ENCODE peak calls at places on chromosomes 16 and 17, in seven cellular contexts. B, M, L, Q, I, S and P are unnamed samples. For H3K36me3, the result is how much of the 10 kb centered on the place peaks cover.

GRCh38 chr17:732788-733720 is 658 bp downstream of the TLCD3A start:
- DNase-seq in B (peak), M (peak), L (peak), Q (peak), I (no peak), S (peak), P (peak)

GRCh38 chr17:31490991-31491793 is 99.7 kb downstream of the RAB11FIP4 start:
- DNase-seq in B (no peak), M (no peak), L (no peak), Q (no peak), I (no peak), S (peak), P (no peak)

GRCh38 chr17:32570081-32570396 is 83.2 kb downstream of the CDK5R1 start:
- DNase-seq in B (no peak), M (no peak), L (no peak), Q (no peak), I (no peak), S (no peak), P (no peak)

GRCh38 chr16:5854027-5854426 is 756.4 kb upstream of the EEF2KMT start:
- DNase-seq in B (no peak), M (no peak), L (no peak), Q (no peak), I (no peak), S (no peak), P (no peak)

GRCh38 chr17:34177642-34178041 is 77.4 kb upstream of the CCL2 start:
- DNase-seq in B (no peak), M (peak), L (no peak), Q (no peak), I (no peak), S (no peak), P (no peak)

GRCh38 chr17:32755045-32755805 is 121.7 kb downstream of the MYO1D start:
- DNase-seq in B (no peak), M (peak), L (no peak), Q (no peak), I (no peak), S (no peak), P (no peak)

GRCh38 chr17:44901323-44901965 is 2.2 kb upstream of the EFTUD2 start:
- DNase-seq in B (no peak), M (peak), L (no peak), Q (no peak), I (no peak), S (no peak), P (no peak)

GRCh38 chr16:56415849-56416248 is 9.5 kb downstream of the AMFR start:
- DNase-seq in B (no peak), M (no peak), L (no peak), Q (no peak), I (no peak), S (no peak), P (no peak)

GRCh38 chr17:76000016-76000754 is 470 bp upstream of the CDK3 start:
- DNase-seq in B (no peak), M (peak), L (peak), Q (peak), I (no peak), S (peak), P (no peak)

GRCh38 chr17:76050226-76051070 is 21.9 kb downstream of the SRP68 start:
- DNase-seq in B (no peak), M (no peak), L (no peak), Q (no peak), I (no peak), S (no peak), P (no peak)

GRCh38 chr17:81923302-81924260 is 4.0 kb downstream of the MAFG start:
- DNase-seq in B (no peak), M (peak), L (no peak), Q (no peak), I (no peak), S (peak), P (no peak)

GRCh38 chr17:81002409-81003361 is 11.0 kb downstream of the CHMP6 start:
- DNase-seq in B (peak), M (peak), L (no peak), Q (no peak), I (no peak), S (peak), P (no peak)

GRCh38 chr17:4899341-4900230 is at the start of gene C17orf107:
- DNase-seq in B (peak), M (peak), L (peak), Q (peak), I (no peak), S (peak), P (peak)
- H3K27ac ChIP-seq in B (peak), M (no peak), L (peak), Q (peak), I (peak), S (no peak), P (peak)

GRCh38 chr17:50298018-50298417 is 23.8 kb downstream of the TMEM92 start:
- DNase-seq in B (no peak), M (no peak), L (no peak), Q (no peak), I (no peak), S (no peak), P (no peak)

GRCh38 chr17:50292465-50292864 is 18.2 kb downstream of the TMEM92 start:
- DNase-seq in B (no peak), M (peak), L (no peak), Q (no peak), I (no peak), S (no peak), P (no peak)

GRCh38 chr17:50297407-50297865 is 23.2 kb downstream of the TMEM92 start:
- DNase-seq in B (peak), M (peak), L (peak), Q (peak), I (no peak), S (peak), P (peak)

GRCh38 chr17:50299776-50300175 is 25.5 kb downstream of the TMEM92 start:
- DNase-seq in B (no peak), M (no peak), L (no peak), Q (no peak), I (no peak), S (no peak), P (no peak)

GRCh38 chr17:50295021-50295420 is 20.8 kb downstream of the TMEM92 start:
- DNase-seq in B (no peak), M (no peak), L (no peak), Q (no peak), I (no peak), S (no peak), P (no peak)
- H3K36me3 ChIP-seq in B (under half), M (under half), L (under half), Q (under half), I (under half), S (under half), P (under half)

DNA sequence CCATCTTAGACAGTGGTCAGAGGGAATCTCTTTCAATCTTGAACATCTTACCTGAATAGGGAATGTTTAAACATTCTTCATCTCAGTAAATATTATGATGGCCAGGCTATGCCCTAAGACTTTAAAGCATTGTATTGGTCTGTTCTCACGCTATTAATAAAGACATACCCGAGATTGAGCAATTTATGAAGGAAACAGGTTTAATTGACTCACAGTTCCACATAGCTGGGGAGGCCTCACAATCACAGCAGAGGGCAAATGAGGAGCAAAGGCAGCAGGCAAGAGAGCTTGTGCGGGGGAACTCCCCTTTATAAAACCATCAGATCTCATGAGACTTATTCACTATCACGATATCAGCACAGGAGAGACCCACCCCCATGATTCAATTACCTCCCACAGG is 55.3 kb upstream of the SOX9 start:
- DNase-seq in B (no peak), M (no peak), L (no peak), Q (no peak), I (no peak), S (no peak), P (no peak)
- H3K4me3 ChIP-seq in B (no peak), M (no peak), L (no peak), Q (no peak), I (no peak), S (no peak), P (no peak)

DNA sequence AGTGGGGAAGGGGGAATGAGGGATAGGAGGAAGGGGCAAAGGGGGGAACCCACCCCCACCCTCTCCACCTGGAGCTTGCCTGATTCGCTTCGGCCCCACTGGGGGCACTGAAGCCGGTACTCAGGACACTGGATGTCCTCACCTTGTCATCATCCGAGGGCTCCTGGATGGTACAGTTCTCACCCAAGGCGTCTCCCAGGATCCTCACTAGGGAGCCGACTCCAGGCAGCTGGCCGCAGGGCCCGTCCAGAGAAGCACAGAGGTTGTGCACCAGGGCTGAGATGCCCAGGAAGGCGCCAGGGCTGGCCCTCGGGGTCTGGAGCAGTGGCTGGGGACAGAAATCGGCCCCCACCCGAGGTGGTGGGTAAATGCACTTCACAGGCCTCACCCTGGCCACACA is 92.3 kb downstream of the LITAF start:
- DNase-seq in B (no peak), M (no peak), L (no peak), Q (no peak), I (no peak), S (no peak), P (no peak)
- H3K27ac ChIP-seq in B (peak), M (no peak), L (no peak), Q (peak), I (no peak), S (no peak), P (no peak)

DNA sequence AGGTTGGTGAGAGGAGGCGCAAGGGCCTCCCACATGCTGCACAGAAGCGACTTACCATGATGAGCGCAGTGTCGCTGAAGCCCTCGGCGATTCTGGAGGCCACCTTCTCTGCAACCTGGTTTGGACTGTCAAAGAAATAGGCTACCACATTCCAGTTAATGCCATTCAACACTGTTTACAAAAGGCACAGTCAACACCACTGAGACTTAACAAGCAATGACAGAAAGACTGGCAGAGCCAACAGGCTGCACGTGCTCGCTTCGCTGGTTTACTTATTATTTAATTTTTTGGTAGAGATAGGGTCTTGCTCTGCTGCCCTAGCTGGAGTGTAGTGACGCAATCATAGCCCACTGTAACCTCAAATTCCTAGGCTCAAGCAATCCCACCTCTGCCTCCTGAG is 18.2 kb downstream of the EMC8 start:
- DNase-seq in B (no peak), M (no peak), L (no peak), Q (peak), I (no peak), S (no peak), P (no peak)
- H3K36me3 ChIP-seq in B (under half), M (under half), L (under half), Q (under half), I (half or more), S (under half), P (under half)

GRCh38 chr17:10062757-10063385 is 135.5 kb downstream of the GAS7 start:
- DNase-seq in B (peak), M (no peak), L (no peak), Q (no peak), I (no peak), S (no peak), P (no peak)

GRCh38 chr17:10058924-10059683 is 139.3 kb downstream of the GAS7 start:
- DNase-seq in B (peak), M (no peak), L (no peak), Q (no peak), I (no peak), S (no peak), P (no peak)

GRCh38 chr17:10059684-10060211 is 138.7 kb downstream of the GAS7 start:
- DNase-seq in B (peak), M (peak), L (no peak), Q (no peak), I (no peak), S (no peak), P (peak)

GRCh38 chr17:10061131-10061581 is 137.2 kb downstream of the GAS7 start:
- DNase-seq in B (peak), M (peak), L (no peak), Q (no peak), I (no peak), S (no peak), P (peak)

DNA sequence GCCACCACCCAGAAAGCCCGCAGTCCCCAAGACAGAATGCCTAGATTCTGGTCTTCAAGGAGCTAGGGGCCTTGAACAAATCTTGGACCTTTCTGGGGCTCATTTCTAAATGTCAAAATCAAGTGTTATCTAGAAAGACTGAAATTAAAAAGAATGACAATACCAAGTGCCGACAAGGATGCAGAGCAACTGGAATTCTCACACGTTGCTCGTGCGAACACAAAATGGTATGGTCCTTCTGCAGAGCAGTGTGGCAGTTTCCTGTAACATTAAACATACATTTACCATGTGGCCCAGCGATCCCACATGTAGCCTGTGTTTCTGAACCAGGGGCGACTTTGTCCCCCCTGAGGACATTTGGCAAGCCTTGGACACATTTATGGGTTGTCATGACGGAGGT is 137.9 kb downstream of the GAS7 start:
- DNase-seq in B (no peak), M (no peak), L (no peak), Q (no peak), I (no peak), S (no peak), P (no peak)
- H3K4me3 ChIP-seq in B (no peak), M (no peak), L (no peak), Q (no peak), I (no peak), S (no peak), P (no peak)

DNA sequence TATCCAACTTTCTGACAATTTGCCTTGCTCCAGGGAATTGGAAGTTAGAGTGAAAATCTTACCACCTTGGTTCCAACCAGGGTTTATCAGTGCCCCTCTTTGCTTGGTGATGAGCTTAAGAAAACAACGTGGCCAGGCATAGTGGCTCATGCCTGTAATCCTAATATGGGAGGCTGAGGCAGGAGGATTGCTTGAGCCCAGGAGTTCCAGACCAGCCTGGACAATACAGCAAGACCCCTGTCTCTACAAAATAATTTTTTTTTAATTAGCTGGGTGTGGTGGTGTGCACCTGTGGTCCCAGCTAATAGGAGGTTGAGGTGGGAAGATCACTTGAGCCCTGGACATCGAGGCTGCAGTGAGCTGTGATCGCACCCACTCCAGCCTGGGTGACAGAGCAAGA is 21.4 kb downstream of the SLC7A6 start:
- DNase-seq in B (no peak), M (no peak), L (no peak), Q (no peak), I (no peak), S (no peak), P (no peak)
- H3K27ac ChIP-seq in B (no peak), M (no peak), L (peak), Q (no peak), I (peak), S (peak), P (peak)

GRCh38 chr16:3767333-3767977 is 50.1 kb upstream of the TRAP1 start:
- DNase-seq in B (no peak), M (no peak), L (no peak), Q (no peak), I (no peak), S (no peak), P (no peak)
- H3K36me3 ChIP-seq in B (under half), M (under half), L (under half), Q (under half), I (half or more), S (under half), P (half or more)

GRCh38 chr17:65025288-65025687 is 31.3 kb downstream of the GNA13 start:
- DNase-seq in B (no peak), M (no peak), L (no peak), Q (no peak), I (no peak), S (no peak), P (no peak)

GRCh38 chr17:65022751-65023421 is 33.7 kb downstream of the GNA13 start:
- DNase-seq in B (no peak), M (peak), L (no peak), Q (no peak), I (no peak), S (no peak), P (no peak)

GRCh38 chr17:65020284-65020683 is 36.3 kb downstream of the GNA13 start:
- DNase-seq in B (no peak), M (peak), L (no peak), Q (no peak), I (no peak), S (no peak), P (no peak)

GRCh38 chr17:65022137-65022536 is 34.4 kb downstream of the GNA13 start:
- DNase-seq in B (no peak), M (no peak), L (no peak), Q (no peak), I (no peak), S (no peak), P (no peak)

GRCh38 chr17:65023791-65024190 is 32.7 kb downstream of the GNA13 start:
- DNase-seq in B (no peak), M (no peak), L (no peak), Q (no peak), I (no peak), S (no peak), P (no peak)
- H3K4me3 ChIP-seq in B (no peak), M (no peak), L (no peak), Q (no peak), I (no peak), S (no peak), P (no peak)

GRCh38 chr17:42363231-42363630 is 25.0 kb downstream of the STAT3 start:
- DNase-seq in B (no peak), M (no peak), L (no peak), Q (no peak), I (no peak), S (no peak), P (no peak)

GRCh38 chr17:42363767-42364585 is 24.3 kb downstream of the STAT3 start:
- DNase-seq in B (no peak), M (no peak), L (no peak), Q (no peak), I (no peak), S (no peak), P (no peak)

GRCh38 chr17:42359133-42359532 is 29.1 kb downstream of the STAT3 start:
- DNase-seq in B (no peak), M (no peak), L (no peak), Q (no peak), I (no peak), S (no peak), P (no peak)

GRCh38 chr17:42362245-42362961 is 25.8 kb downstream of the STAT3 start:
- DNase-seq in B (no peak), M (no peak), L (no peak), Q (no peak), I (no peak), S (no peak), P (no peak)

DNA sequence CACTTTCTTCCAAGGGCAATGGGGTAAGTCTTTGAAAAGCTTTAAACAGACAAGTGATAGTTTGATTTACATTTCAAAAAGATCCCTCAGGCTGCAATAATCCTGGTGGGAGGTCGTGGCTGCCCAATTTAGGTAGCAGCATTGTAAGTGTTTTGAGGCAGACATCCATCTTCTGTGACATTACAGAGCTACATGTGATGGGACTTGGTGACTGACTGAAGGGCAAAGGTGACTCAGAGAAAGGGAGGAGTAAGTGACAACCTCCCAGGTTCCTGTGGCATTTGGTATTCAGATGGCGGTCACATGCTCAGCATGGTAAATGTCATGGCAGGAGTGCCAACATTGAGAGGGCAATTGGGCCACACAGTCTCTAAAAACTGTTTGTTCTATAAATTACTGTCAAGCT is 26.5 kb downstream of the STAT3 start:
- DNase-seq in B (no peak), M (no peak), L (peak), Q (no peak), I (no peak), S (peak), P (no peak)
- H3K27ac ChIP-seq in B (no peak), M (no peak), L (no peak), Q (no peak), I (peak), S (no peak), P (peak)